ENCODE peak calls at places on chromosomes 2 and 18, in nine cellular contexts. H is heart right ventricle; K is AG10803; T is cardiac muscle cell; O is breast epithelium; M is AG09309; Q is activated CD8-positive, alpha-beta T cell treated with anti-CD3 and anti-CD28 coated beads for 36 hours; L is Calu3; Z is neural crest cell. X is an unnamed sample.

GRCh38 chr2:164061129-164061746 is 325.4 kb upstream of the FIGN start:
- DNase-seq in Z (peak; percentile 53), O (no peak), L (peak; percentile 66), Q (peak; percentile 11), K (peak; percentile 22), H (no peak), T (peak; percentile 65), M (no peak), X (peak; percentile 63)

GRCh38 chr2:232073699-232074098 is 112.2 kb downstream of the DIS3L2 start:
- DNase-seq in K (no peak), L (no peak), Z (no peak), T (no peak), H (no peak), Q (no peak), M (no peak), O (no peak), X (no peak)

GRCh38 chr2:12718662-12719399 is 2.1 kb downstream of the TRIB2 start:
- DNase-seq in O (no peak), Q (peak; percentile 46), K (peak; percentile 30), T (peak; percentile 15), M (no peak), Z (no peak), L (no peak), H (no peak), X (peak; percentile 30)

GRCh38 chr2:55899881-55900280 is 23.7 kb downstream of the EFEMP1 start:
- DNase-seq in H (no peak), T (no peak), K (peak; percentile 92), Q (no peak), L (no peak), M (peak; percentile 69), O (no peak), Z (no peak), X (no peak)

GRCh38 chr2:73266061-73266891 is 18.0 kb downstream of the FBXO41 start:
- DNase-seq in O (no peak), H (no peak), M (no peak), Q (no peak), Z (no peak), L (no peak), K (no peak), T (no peak), X (no peak)

GRCh38 chr2:120204022-120204405 is 19.2 kb downstream of the TMEM185B start:
- DNase-seq in K (no peak), H (no peak), M (no peak), L (no peak), Q (no peak), T (no peak), O (no peak), Z (no peak), X (no peak)

GRCh38 chr2:174059875-174060226 is 94.7 kb upstream of the SP3 start:
- DNase-seq in Z (no peak), H (no peak), O (no peak), M (no peak), L (no peak), Q (no peak), K (peak; percentile 38), T (no peak), X (no peak)

GRCh38 chr18:25533088-25533676 is 181.2 kb upstream of the ZNF521 start:
- DNase-seq in O (no peak), K (no peak), Q (no peak), L (no peak), T (no peak), Z (no peak), M (no peak), H (no peak), X (no peak)

GRCh38 chr2:182259629-182260150 is 167.1 kb downstream of the PDE1A start:
- DNase-seq in K (peak; percentile 4), T (no peak), Z (no peak), Q (no peak), O (no peak), M (no peak), H (no peak), L (no peak), X (no peak)

GRCh38 chr2:106111882-106112571 is 82.1 kb downstream of the UXS1 start:
- DNase-seq in K (no peak), Q (no peak), Z (no peak), T (no peak), M (no peak), L (no peak), O (no peak), H (no peak), X (no peak)

GRCh38 chr2:225471039-225471438 is 71.5 kb downstream of the NYAP2 start:
- DNase-seq in L (no peak), O (no peak), T (no peak), Z (no peak), H (no peak), Q (no peak), M (no peak), K (no peak), X (no peak)

GRCh38 chr2:70921031-70921430 is 14.7 kb upstream of the ATP6V1B1 start:
- DNase-seq in L (no peak), K (no peak), Q (no peak), T (no peak), H (no peak), M (no peak), Z (no peak), O (no peak), X (no peak)

GRCh38 chr2:70918016-70918415 is 17.7 kb upstream of the ATP6V1B1 start:
- DNase-seq in L (no peak), O (no peak), K (no peak), H (no peak), T (no peak), M (no peak), Q (no peak), Z (no peak), X (no peak)

GRCh38 chr2:70921839-70922590 is 13.7 kb upstream of the ATP6V1B1 start:
- DNase-seq in T (no peak), O (no peak), M (no peak), Q (no peak), L (no peak), Z (no peak), H (no peak), K (peak; percentile 27), X (no peak)

GRCh38 chr2:70920367-70920715 is 15.4 kb upstream of the ATP6V1B1 start:
- DNase-seq in M (no peak), Q (no peak), L (no peak), Z (no peak), O (no peak), T (no peak), K (no peak), H (no peak), X (no peak)

DNA sequence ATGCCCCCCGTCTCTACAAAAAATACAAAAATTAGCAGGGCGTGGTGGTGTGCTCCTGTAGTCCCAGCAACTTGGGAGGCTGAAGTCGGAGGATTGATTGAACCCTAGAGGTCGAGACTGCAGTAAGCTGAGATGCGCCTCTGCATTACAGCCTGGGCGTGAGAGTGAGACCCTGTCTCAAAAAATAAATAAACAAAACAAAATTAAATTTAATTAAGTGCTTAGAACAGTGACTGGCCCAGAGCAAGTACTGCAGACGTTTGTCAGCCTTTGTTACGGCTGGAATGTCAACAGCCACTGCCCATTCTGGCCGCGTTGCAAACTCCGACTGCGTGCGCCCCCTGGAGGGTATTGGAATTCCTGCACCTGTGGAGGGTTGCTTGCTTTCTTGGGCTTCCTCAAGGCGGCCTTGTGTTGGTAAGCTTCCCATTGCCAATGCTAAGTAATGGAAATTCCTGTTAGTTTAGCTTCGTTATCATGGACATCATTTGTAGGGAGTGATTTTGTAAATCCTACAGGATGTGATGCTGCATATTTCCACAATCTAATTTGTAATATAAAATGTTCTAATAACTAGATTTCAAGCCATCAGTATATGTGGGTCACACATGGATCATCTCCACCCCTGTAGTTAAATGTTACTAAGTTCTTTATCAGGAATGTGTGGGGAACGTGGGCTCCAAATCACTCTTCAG is 15.9 kb upstream of the ATP6V1B1 start:
- DNase-seq in M (peak; percentile 33), H (peak; percentile 81), T (peak; percentile 89), Q (peak; percentile 84), L (peak; percentile 92), O (peak; percentile 73), Z (peak; percentile 96), K (peak; percentile 77), X (peak; percentile 87)
- TF ChIP-seq CTCF in M (peak; percentile 96), H (peak; percentile 94), T (peak; percentile 96), Q (peak; percentile 90), L (peak; percentile 74), O (peak; percentile 64), Z (peak; percentile 93), K (peak; percentile 92), X (peak; percentile 84)

DNA sequence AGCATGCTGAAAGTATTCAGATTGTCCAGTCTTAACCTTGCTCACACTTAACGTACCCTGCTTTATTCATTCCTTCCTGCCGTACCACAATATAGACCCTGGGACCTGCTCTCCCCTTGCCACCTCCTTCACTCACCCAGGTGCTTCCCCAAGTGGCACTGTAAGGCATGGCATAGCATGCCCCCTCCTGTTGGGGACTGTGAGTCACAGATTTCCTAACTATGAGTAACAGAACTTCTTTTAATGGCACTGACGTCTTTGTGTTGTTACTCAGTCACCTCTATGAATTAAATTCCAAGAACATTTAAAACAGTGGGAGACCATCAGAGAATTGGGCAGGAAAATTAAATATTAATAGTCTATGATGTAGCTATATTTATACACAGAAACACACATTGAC is 117.2 kb downstream of the CTNNA2 start:
- DNase-seq in M (no peak), H (no peak), Q (no peak), T (no peak), O (no peak), K (no peak), L (no peak), Z (no peak), X (no peak)
- TF ChIP-seq CTCF in M (no peak), H (no peak), Q (no peak), T (no peak), O (no peak), K (no peak), L (no peak), Z (no peak), X (no peak)

GRCh38 chr2:237125967-237126366 is 40.3 kb downstream of the COPS8 start:
- DNase-seq in Q (no peak), L (no peak), K (no peak), T (no peak), O (no peak), H (no peak), Z (no peak), M (no peak), X (no peak)

GRCh38 chr2:237124820-237125219 is 39.1 kb downstream of the COPS8 start:
- DNase-seq in M (no peak), T (no peak), H (no peak), Q (no peak), O (no peak), L (no peak), Z (no peak), K (no peak), X (no peak)

GRCh38 chr2:237120956-237121720 is 35.4 kb downstream of the COPS8 start:
- DNase-seq in H (no peak), Q (no peak), T (no peak), M (no peak), L (no peak), O (no peak), K (peak; percentile 41), Z (no peak), X (no peak)

GRCh38 chr2:237118731-237119130 is 33.0 kb downstream of the COPS8 start:
- DNase-seq in K (no peak), Q (no peak), O (no peak), H (no peak), Z (no peak), T (no peak), M (no peak), L (no peak), X (no peak)

GRCh38 chr2:237122214-237122666 is 36.6 kb downstream of the COPS8 start:
- DNase-seq in T (peak; percentile 27), Z (peak; percentile 52), H (peak; percentile 65), Q (peak; percentile 75), L (peak; percentile 84), O (no peak), M (peak; percentile 59), K (peak; percentile 87), X (peak; percentile 60)
- TF ChIP-seq CTCF in T (peak; percentile 54), Z (peak; percentile 73), H (peak; percentile 71), Q (peak; percentile 68), L (peak; percentile 85), O (no peak), M (peak; percentile 89), K (peak; percentile 90), X (peak; percentile 41)

GRCh38 chr2:198137733-198138132 is 333.3 kb downstream of the PLCL1 start:
- DNase-seq in Q (no peak), O (no peak), M (no peak), K (no peak), H (no peak), T (no peak), L (no peak), Z (no peak), X (no peak)
- TF ChIP-seq CTCF in Q (no peak), O (no peak), M (no peak), K (no peak), H (no peak), T (peak; percentile 21), L (no peak), Z (no peak), X (peak; percentile 10)

X was measured in nephron progenitor cell.